ENCODE peak calls at places on chromosomes 12 and 14, in five cellular contexts. J, R, B, T and M are unnamed samples.

GRCh38 chr12:51244269-51244668 is 5.6 kb downstream of the DAZAP2 start:
- DNase-seq in J (no peak), R (no peak), B (no peak), T (no peak), M (no peak)

GRCh38 chr14:72488551-72488950 is 405.4 kb downstream of the DPF3 start:
- DNase-seq in J (no peak), R (no peak), B (no peak), T (no peak), M (no peak)

GRCh38 chr12:64621257-64621942 is 11.1 kb downstream of the RASSF3 start:
- DNase-seq in J (no peak), R (no peak), B (no peak), T (no peak), M (no peak)

GRCh38 chr12:19992311-19992710 is 376.0 kb upstream of the PDE3A start:
- DNase-seq in J (peak; percentile 53), R (no peak), B (no peak), T (no peak), M (no peak)

GRCh38 chr12:17992002-17992656 is 97.9 kb downstream of the RERGL start:
- DNase-seq in J (no peak), R (peak; percentile 28), B (no peak), T (peak; percentile 36), M (peak; percentile 12)

GRCh38 chr14:68544150-68544892 is 248.5 kb downstream of the ZFP36L1 start:
- DNase-seq in J (peak; percentile 78), R (no peak), B (no peak), T (no peak), M (no peak)

GRCh38 chr14:61638595-61639391 is 56.5 kb upstream of the HIF1A start:
- DNase-seq in J (peak; percentile 56), R (no peak), B (no peak), T (no peak), M (no peak)

GRCh38 chr12:131315601-131316000 is 361.9 kb downstream of the ADGRD1 start:
- DNase-seq in J (no peak), R (no peak), B (no peak), T (no peak), M (no peak)

GRCh38 chr14:95649230-95649629 is 37.0 kb upstream of the TCL1B start:
- DNase-seq in J (no peak), R (no peak), B (no peak), T (no peak), M (no peak)

GRCh38 chr14:54653764-54654469 is 87.0 kb downstream of the SAMD4A start:
- DNase-seq in J (no peak), R (no peak), B (no peak), T (peak; percentile 50), M (no peak)

GRCh38 chr14:103623883-103624482 is 5.0 kb upstream of the KLC1 start:
- DNase-seq in J (no peak), R (peak; percentile 3), B (no peak), T (no peak), M (no peak)

GRCh38 chr14:40252817-40253447 is 820.7 kb upstream of the FBXO33 start:
- DNase-seq in J (no peak), R (no peak), B (no peak), T (peak; percentile 12), M (no peak)